ENCODE peak calls at places on chromosomes 5 and 9, in six cellular contexts. R, N, Y, X, A and P are unnamed samples.
A peak's percentile ranks its signal among the peaks of the same experiment; 100 is the strongest.

GRCh38 chr5:17090839-17091238 is 126.6 kb upstream of the BASP1 start:
- DNase-seq in R (no peak), N (no peak), Y (no peak), X (no peak), A (no peak), P (no peak)

GRCh38 chr9:10869687-10870086 is 256.9 kb upstream of the PTPRD start:
- DNase-seq in R (no peak), N (no peak), Y (no peak), X (no peak), A (no peak), P (no peak)

GRCh38 chr5:67268233-67269011 is 71.8 kb upstream of the CD180 start:
- DNase-seq in R (no peak), N (no peak), Y (peak; percentile 95), X (peak; percentile 32), A (no peak), P (peak; percentile 96)

GRCh38 chr5:129608350-129608749 is 139.5 kb upstream of the MINAR2 start:
- DNase-seq in R (no peak), N (no peak), Y (no peak), X (no peak), A (no peak), P (no peak)

GRCh38 chr9:87656485-87656884 is 69.4 kb upstream of the CTSL start:
- DNase-seq in R (peak; percentile 14), N (no peak), Y (peak; percentile 56), X (no peak), A (no peak), P (peak; percentile 17)

GRCh38 chr5:43569236-43569635 is 12.4 kb upstream of the PAIP1 start:
- DNase-seq in R (no peak), N (no peak), Y (no peak), X (no peak), A (no peak), P (no peak)

GRCh38 chr9:13993482-13994267 is 320.3 kb downstream of the NFIB start:
- DNase-seq in R (no peak), N (no peak), Y (no peak), X (no peak), A (no peak), P (no peak)

GRCh38 chr5:102796014-102796413 is 40.9 kb downstream of the PAM start:
- DNase-seq in R (no peak), N (no peak), Y (no peak), X (no peak), A (no peak), P (no peak)

GRCh38 chr9:121785673-121786542 is 134.5 kb downstream of the DAB2IP start:
- DNase-seq in R (peak; percentile 23), N (no peak), Y (no peak), X (no peak), A (no peak), P (no peak)

GRCh38 chr5:150245111-150245789 is 44.3 kb downstream of the CAMK2A start:
- DNase-seq in R (no peak), N (no peak), Y (peak; percentile 28), X (no peak), A (peak; percentile 38), P (peak; percentile 86)

GRCh38 chr5:95102687-95103086 is 182.2 kb downstream of the MCTP1 start:
- DNase-seq in R (no peak), N (no peak), Y (no peak), X (no peak), A (no peak), P (no peak)

GRCh38 chr9:110538621-110539020 is 40.9 kb downstream of the SVEP1 start:
- DNase-seq in R (no peak), N (no peak), Y (peak; percentile 5), X (no peak), A (no peak), P (peak; percentile 11)

GRCh38 chr5:173744527-173744926 is 128.1 kb upstream of the BOD1 start:
- DNase-seq in R (no peak), N (no peak), Y (no peak), X (no peak), A (peak; percentile 20), P (no peak)

GRCh38 chr5:180313677-180314076 is 21.8 kb upstream of the MAPK9 start:
- DNase-seq in R (no peak), N (no peak), Y (no peak), X (no peak), A (peak; percentile 97), P (no peak)

GRCh38 chr5:51381801-51382507 is 1.3 kb upstream of the ISL1 start:
- DNase-seq in R (no peak), N (no peak), Y (no peak), X (peak; percentile 20), A (peak; percentile 12), P (peak; percentile 69)

GRCh38 chr9:99563364-99563763 is 258.3 kb upstream of the NR4A3 start:
- DNase-seq in R (no peak), N (no peak), Y (no peak), X (no peak), A (peak; percentile 23), P (no peak)

GRCh38 chr5:127705120-127705892 is 2.1 kb downstream of the CCDC192 start:
- DNase-seq in R (no peak), N (no peak), Y (peak; percentile 86), X (no peak), A (peak; percentile 64), P (peak; percentile 84)

DNA sequence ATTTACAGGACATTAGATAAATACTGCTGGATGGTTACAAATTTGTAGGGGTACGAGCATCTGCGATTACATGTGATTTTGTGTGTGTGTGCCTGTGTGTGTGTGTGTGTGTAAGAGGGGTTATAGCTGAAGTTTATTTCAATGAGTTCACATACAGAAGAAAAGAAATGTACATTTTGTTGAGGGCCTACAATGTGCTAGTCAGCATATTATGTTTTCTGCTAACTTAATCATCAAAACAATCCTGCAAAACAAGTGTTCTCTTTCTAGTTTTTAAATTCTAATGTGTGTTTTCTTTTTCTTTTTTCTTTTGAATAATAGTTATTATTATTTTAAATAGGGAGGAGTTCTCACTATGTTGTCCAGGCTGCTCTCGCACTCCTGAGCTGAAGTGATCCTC is 305.7 kb downstream of the ARL15 start:
- DNase-seq in R (no peak), N (no peak), Y (no peak), X (no peak), A (no peak), P (no peak)
- H2BK120ac ChIP-seq in R (no peak overlapping the region), N (no peak overlapping the region), Y (no peak overlapping the region), X (no peak overlapping the region), A (no peak overlapping the region), P (no peak overlapping the region)

DNA sequence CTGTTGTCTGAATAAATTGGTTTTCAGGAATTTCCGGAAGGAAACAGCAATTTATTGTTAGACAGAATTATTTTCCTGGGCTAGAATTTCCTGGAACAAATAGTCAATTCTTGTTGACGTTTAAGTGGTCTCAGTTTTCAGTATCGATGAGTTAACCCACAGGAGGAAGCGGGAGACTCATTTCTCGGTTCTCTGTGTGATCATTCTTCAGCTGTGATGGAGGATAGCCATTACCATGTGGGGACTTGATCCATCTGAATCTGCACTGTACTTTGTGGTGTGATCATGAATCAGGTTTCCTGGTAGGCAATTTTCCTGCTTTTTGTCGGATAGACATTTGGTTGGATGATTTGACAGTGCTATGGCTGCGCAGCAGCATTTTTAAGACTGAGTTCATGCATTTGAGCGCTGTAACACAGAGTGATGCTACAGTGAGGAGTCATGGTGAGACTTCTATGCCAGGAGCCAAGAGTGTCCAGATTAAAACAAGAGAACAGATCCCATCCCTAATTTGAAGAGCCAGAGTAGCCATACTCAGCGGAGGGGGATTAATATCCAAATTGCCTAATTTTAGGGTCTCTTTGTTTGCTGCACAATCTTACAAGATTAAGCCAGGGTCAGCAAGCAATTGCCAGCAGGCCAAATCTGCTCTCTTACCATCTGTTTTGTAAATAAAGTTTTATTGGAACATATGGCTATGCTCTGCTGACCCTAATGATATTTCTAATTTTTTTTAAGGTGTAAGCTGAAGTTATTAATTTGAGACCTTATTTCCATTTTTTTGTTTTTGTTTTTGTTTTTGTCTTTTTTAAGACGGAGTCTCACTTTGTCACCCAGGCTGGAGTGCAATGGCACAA is 355.9 kb downstream of the RAB3C start:
- DNase-seq in R (no peak), N (no peak), Y (no peak), X (no peak), A (no peak), P (no peak)
- H4K91ac ChIP-seq in R (no peak overlapping the region), N (no peak overlapping the region), Y (no peak overlapping the region), X (no peak overlapping the region), A (no peak overlapping the region), P (no peak overlapping the region)

GRCh38 chr5:97547999-97548797 is 365.2 kb upstream of the RIOK2 start:
- DNase-seq in R (no peak), N (no peak), Y (no peak), X (no peak), A (no peak), P (peak; percentile 15)

GRCh38 chr5:97547414-97547813 is 364.4 kb upstream of the RIOK2 start:
- DNase-seq in R (no peak), N (no peak), Y (no peak), X (no peak), A (no peak), P (no peak)

GRCh38 chr5:97545446-97545845 is 362.4 kb upstream of the RIOK2 start:
- DNase-seq in R (no peak), N (no peak), Y (no peak), X (no peak), A (no peak), P (no peak)

GRCh38 chr5:97544279-97545077 is 361.4 kb upstream of the RIOK2 start:
- DNase-seq in R (no peak), N (no peak), Y (peak; percentile 37), X (no peak), A (no peak), P (no peak)

GRCh38 chr5:97545856-97546570 is 363.0 kb upstream of the RIOK2 start:
- DNase-seq in R (no peak), N (no peak), Y (peak; percentile 50), X (no peak), A (no peak), P (no peak)
- H2BK120ac ChIP-seq in R (no peak overlapping the region), N (no peak overlapping the region), Y (no peak overlapping the region), X (no peak overlapping the region), A (no peak overlapping the region), P (no peak overlapping the region)

GRCh38 chr9:136942112-136942880 is 2.2 kb downstream of the FBXW5 start:
- DNase-seq in R (no peak), N (no peak), Y (no peak), X (no peak), A (no peak), P (no peak)
- H4K91ac ChIP-seq in R (no peak overlapping the region), N (no peak overlapping the region), Y (no peak overlapping the region), X (no peak overlapping the region), A (no peak overlapping the region), P (peak overlapping the region; percentile 47)